ENCODE peak calls at places on chromosomes 7 and 10, in four cellular contexts. B is astrocyte of the spinal cord, I is NB4, H is lower leg skin. E is an unnamed sample.

GRCh38 chr7:39882148-39882784 is 67.8 kb upstream of the CDK13 start:
- DNase-seq in B (no peak), H (no peak), I (no peak), E (no peak)

GRCh38 chr10:101624526-101625102 is 36.5 kb downstream of the DPCD start:
- DNase-seq in I (peak; percentile 89), B (no peak), H (no peak), E (no peak)

GRCh38 chr10:74177140-74177677 is 26.2 kb downstream of the ADK start:
- DNase-seq in B (no peak), H (peak; percentile 91), I (peak; percentile 56), E (no peak)

GRCh38 chr10:2935647-2936386 is 131.5 kb upstream of the PFKP start:
- DNase-seq in B (no peak), H (no peak), I (no peak), E (no peak)

GRCh38 chr7:129401968-129402860 is 32.0 kb upstream of the STRIP2 start:
- DNase-seq in B (no peak), H (no peak), I (peak; percentile 62), E (no peak)

GRCh38 chr10:127227027-127227426 is 30.6 kb upstream of the INSYN2A start:
- DNase-seq in I (no peak), H (no peak), B (no peak), E (no peak)

GRCh38 chr10:78937800-78938694 is 130.7 kb upstream of the ZMIZ1 start:
- DNase-seq in B (no peak), H (no peak), I (peak; percentile 65), E (no peak)

GRCh38 chr10:123454987-123455386 is 211.2 kb upstream of the GPR26 start:
- DNase-seq in I (no peak), B (no peak), H (no peak), E (no peak)

GRCh38 chr10:133235265-133235664 is 2.4 kb upstream of the VENTX start:
- DNase-seq in H (no peak), I (peak; percentile 74), B (no peak), E (no peak)

GRCh38 chr7:27109533-27110162 is 7.2 kb upstream of the HOXA2 start:
- DNase-seq in B (peak; percentile 40), H (no peak), I (no peak), E (no peak)

GRCh38 chr7:131628634-131629033 is 72.2 kb upstream of the PODXL start:
- DNase-seq in B (no peak), H (no peak), I (no peak), E (no peak)

GRCh38 chr7:12814107-12814506 is 126.7 kb downstream of the ARL4A start:
- DNase-seq in I (no peak), H (no peak), B (no peak), E (no peak)

GRCh38 chr7:34260282-34260681 is 354.9 kb downstream of the BMPER start:
- DNase-seq in B (peak; percentile 92), I (peak; percentile 54), H (no peak), E (no peak)

GRCh38 chr7:29479606-29480200 is 83.9 kb upstream of the PRR15 start:
- DNase-seq in B (no peak), I (no peak), H (no peak), E (no peak)

GRCh38 chr7:128031901-128032604 is 816 bp upstream of the LRRC4 start:
- DNase-seq in H (no peak), I (no peak), B (peak; percentile 87), E (peak; percentile 90)
- TF ChIP-seq CTCF in H (no peak), I (no peak), B (peak; percentile 38), E (no peak)

DNA sequence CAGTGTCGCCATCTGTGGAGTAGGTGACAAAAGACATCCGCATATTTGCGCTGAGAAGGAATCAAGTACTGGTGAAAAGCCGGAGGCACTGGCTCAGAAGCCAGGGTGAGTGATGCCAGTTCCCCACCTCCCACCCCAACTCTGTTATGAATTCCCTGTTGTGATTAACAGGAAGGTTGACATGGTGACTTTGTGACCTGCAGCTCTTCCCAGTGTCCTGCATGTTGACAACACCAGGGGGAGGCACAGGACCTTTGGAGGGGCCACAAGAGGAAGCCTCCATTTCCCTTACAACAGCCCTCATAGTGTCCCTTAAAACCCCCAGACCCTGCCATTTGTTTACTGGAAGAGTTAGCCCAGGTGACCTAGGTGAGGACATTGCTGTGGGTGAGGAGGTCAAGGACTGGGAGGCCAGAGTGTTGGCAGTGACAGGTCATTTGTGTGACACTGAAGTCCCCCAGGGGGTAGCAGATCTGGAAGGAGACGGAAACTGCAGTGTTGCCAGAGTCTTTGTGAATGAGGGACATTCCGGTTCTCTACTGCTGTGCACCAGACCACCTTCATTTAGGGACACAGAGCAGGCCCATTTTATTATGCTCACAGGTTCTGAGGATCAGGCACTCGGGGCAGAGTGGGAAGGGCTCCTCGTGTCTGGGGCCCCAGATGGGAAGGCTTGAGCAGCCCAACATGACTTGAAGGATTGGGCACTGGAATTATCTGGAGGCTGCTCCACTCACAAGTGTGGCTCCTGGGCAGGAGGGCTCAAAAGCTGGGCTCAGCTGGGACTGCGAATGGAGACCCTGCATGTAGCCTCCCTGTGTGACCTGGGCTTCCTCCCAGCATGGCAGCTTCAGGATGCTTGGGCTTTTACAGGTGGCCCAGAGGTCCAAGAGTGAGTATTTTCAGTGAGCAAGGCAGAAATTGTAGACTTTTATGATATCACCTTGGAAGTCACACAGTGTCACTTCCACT is 13.0 kb upstream of the ANTXRL start:
- DNase-seq in B (no peak), H (peak; percentile 52), I (peak; percentile 63), E (no peak)
- TF ChIP-seq CTCF in B (no peak), H (no peak), I (peak; percentile 60), E (no peak)

GRCh38 chr7:66413379-66414114 is 208.4 kb downstream of the TPST1 start:
- DNase-seq in H (peak; percentile 92), I (peak; percentile 43), B (peak; percentile 88), E (no peak)
- TF ChIP-seq CTCF in H (no peak), I (no peak), B (peak; percentile 56), E (peak; percentile 5)

GRCh38 chr7:47759056-47759706 is 177.3 kb upstream of the TNS3 start:
- DNase-seq in I (peak; percentile 22), H (peak; percentile 68), B (no peak), E (no peak)
- TF ChIP-seq CTCF in I (no peak), H (no peak), B (peak; percentile 34), E (no peak)

GRCh38 chr7:101169838-101170531 is 4.6 kb upstream of the VGF start:
- DNase-seq in H (peak; percentile 95), B (peak; percentile 48), I (peak; percentile 76), E (peak; percentile 77)
- TF ChIP-seq CTCF in H (no peak), B (peak; percentile 97), I (peak; percentile 97), E (peak; percentile 73)

GRCh38 chr10:77637986-77638765 is 568 bp upstream of the KCNMA1 start:
- DNase-seq in H (no peak), I (no peak), B (peak; percentile 65), E (peak; percentile 48)

GRCh38 chr10:77636967-77637473 is 588 bp downstream of the KCNMA1 start:
- DNase-seq in I (no peak), B (no peak), H (no peak), E (no peak)

GRCh38 chr10:77638766-77639101 is 1.1 kb upstream of the KCNMA1 start:
- DNase-seq in H (no peak), I (no peak), B (no peak), E (no peak)

GRCh38 chr10:77636286-77636966 is 1.2 kb downstream of the KCNMA1 start:
- DNase-seq in H (no peak), I (no peak), B (no peak), E (no peak)

DNA sequence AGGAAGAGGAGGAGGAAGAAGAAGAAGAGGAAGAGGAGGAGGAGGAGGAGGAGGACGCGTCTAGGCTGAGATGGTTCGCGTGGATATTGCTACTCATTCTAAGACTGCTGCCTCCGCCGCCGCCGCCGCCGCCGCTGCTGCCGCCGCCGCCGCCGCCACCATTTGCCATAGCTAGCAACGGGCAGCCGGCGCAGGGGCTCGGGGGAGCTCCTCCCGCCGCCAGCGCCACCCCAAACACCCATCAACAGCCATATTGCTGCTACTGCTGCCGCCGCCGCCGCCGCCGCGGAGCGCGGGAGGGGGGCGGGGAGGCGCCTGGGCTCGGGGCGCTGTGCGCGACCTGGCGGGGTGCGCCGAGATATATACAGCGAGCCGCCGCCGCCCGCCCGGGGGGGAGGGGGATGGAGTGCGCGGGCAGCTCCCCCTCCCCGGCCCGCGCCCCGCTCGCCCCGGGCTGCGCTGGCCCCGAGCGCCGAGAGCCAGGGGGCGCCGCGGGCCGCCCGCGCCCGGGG is at the start of gene KCNMA1:
- DNase-seq in I (no peak), B (peak; percentile 51), H (no peak), E (peak; percentile 40)
- TF ChIP-seq CTCF in I (no peak), B (no peak), H (no peak), E (no peak)

E was measured in D721Med.